ENCODE peak calls at places on chromosomes 6 and 20, in five cellular contexts. One of them, this sample, is unnamed. For H3K27me3, the result is how much of the 10 kb centered on the place peaks cover.

GRCh38 chr20:19993937-19994667 is 23.1 kb upstream of the NAA20 start:
- DNase-seq in heart right ventricle: peak
- DNase-seq in IMR-90: peak
- DNase-seq in ovary: no peak
- DNase-seq in aorta: no peak
- DNase-seq in this sample: no peak

GRCh38 chr20:48656661-48657211 is 171.1 kb downstream of the PREX1 start:
- DNase-seq in heart right ventricle: no peak
- DNase-seq in IMR-90: no peak
- DNase-seq in ovary: no peak
- DNase-seq in aorta: no peak
- DNase-seq in this sample: peak

GRCh38 chr6:43278524-43279078 is 19.5 kb upstream of the SLC22A7 start:
- DNase-seq in heart right ventricle: no peak
- DNase-seq in IMR-90: peak
- DNase-seq in ovary: no peak
- DNase-seq in aorta: no peak
- DNase-seq in this sample: no peak

GRCh38 chr6:89449182-89449581 is 16.2 kb downstream of the ANKRD6 start:
- DNase-seq in heart right ventricle: no peak
- DNase-seq in IMR-90: no peak
- DNase-seq in ovary: no peak
- DNase-seq in aorta: no peak
- DNase-seq in this sample: no peak

GRCh38 chr6:110951986-110952794 is 6.3 kb upstream of the GTF3C6 start:
- DNase-seq in heart right ventricle: no peak
- DNase-seq in IMR-90: peak
- DNase-seq in ovary: no peak
- DNase-seq in aorta: no peak
- DNase-seq in this sample: no peak

GRCh38 chr6:87139236-87139635 is 16.1 kb upstream of the ZNF292 start:
- DNase-seq in heart right ventricle: peak
- DNase-seq in IMR-90: peak
- DNase-seq in ovary: no peak
- DNase-seq in aorta: no peak
- DNase-seq in this sample: no peak

GRCh38 chr6:4323322-4323721 is 187.9 kb upstream of the ECI2 start:
- DNase-seq in heart right ventricle: no peak
- DNase-seq in IMR-90: no peak
- DNase-seq in ovary: no peak
- DNase-seq in aorta: no peak
- DNase-seq in this sample: no peak

GRCh38 chr6:155271145-155271544 is 7.3 kb downstream of the CLDN20 start:
- DNase-seq in heart right ventricle: no peak
- DNase-seq in IMR-90: no peak
- DNase-seq in ovary: no peak
- DNase-seq in aorta: no peak
- DNase-seq in this sample: no peak

GRCh38 chr20:11726021-11726420 is 191.7 kb upstream of the BTBD3 start:
- DNase-seq in heart right ventricle: no peak
- DNase-seq in IMR-90: no peak
- DNase-seq in ovary: no peak
- DNase-seq in aorta: no peak
- DNase-seq in this sample: no peak

GRCh38 chr6:18861182-18861581 is 474.0 kb downstream of the RNF144B start:
- DNase-seq in heart right ventricle: no peak
- DNase-seq in IMR-90: no peak
- DNase-seq in ovary: no peak
- DNase-seq in aorta: no peak
- DNase-seq in this sample: no peak

GRCh38 chr20:8356850-8357249 is 224.8 kb downstream of the PLCB1 start:
- DNase-seq in heart right ventricle: no peak
- DNase-seq in IMR-90: no peak
- DNase-seq in ovary: no peak
- DNase-seq in aorta: no peak
- DNase-seq in this sample: no peak

DNA sequence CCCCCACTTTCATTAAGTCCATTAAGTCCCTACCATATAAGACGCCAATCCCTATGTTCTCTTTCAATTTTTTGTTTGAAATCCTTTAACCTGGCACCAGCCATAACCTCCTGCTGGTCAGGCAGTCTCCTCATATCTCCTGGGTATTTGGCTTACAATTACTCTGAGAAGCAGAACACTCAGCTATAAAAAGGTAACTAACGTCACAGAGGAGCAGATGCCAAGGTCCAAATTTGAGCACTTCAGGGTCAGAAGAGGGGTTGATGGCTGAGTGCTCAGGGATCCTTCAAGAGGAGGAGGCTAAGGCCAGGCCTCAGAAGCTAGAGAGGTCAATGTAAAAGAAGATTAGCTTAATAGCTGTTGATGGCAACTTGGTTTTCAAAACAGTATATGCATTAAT is 22.3 kb upstream of the RCAN2 start:
- DNase-seq in heart right ventricle: peak
- DNase-seq in IMR-90: no peak
- DNase-seq in ovary: no peak
- DNase-seq in aorta: no peak
- DNase-seq in this sample: no peak
- H3K27ac ChIP-seq in heart right ventricle: peak
- H3K27ac ChIP-seq in IMR-90: no peak
- H3K27ac ChIP-seq in ovary: no peak
- H3K27ac ChIP-seq in aorta: peak
- H3K27ac ChIP-seq in this sample: peak

GRCh38 chr20:18678599-18678998 is 90.7 kb downstream of the DTD1 start:
- DNase-seq in heart right ventricle: no peak
- DNase-seq in IMR-90: no peak
- DNase-seq in ovary: no peak
- DNase-seq in aorta: no peak
- DNase-seq in this sample: no peak

GRCh38 chr20:18677126-18677525 is 89.3 kb downstream of the DTD1 start:
- DNase-seq in heart right ventricle: no peak
- DNase-seq in IMR-90: no peak
- DNase-seq in ovary: no peak
- DNase-seq in aorta: no peak
- DNase-seq in this sample: no peak

GRCh38 chr20:18679020-18679419 is 91.2 kb downstream of the DTD1 start:
- DNase-seq in heart right ventricle: no peak
- DNase-seq in IMR-90: peak
- DNase-seq in ovary: no peak
- DNase-seq in aorta: no peak
- DNase-seq in this sample: no peak

GRCh38 chr20:18672826-18673225 is 85.0 kb downstream of the DTD1 start:
- DNase-seq in heart right ventricle: no peak
- DNase-seq in IMR-90: no peak
- DNase-seq in ovary: no peak
- DNase-seq in aorta: no peak
- DNase-seq in this sample: no peak

GRCh38 chr20:18676366-18676765 is 88.5 kb downstream of the DTD1 start:
- DNase-seq in heart right ventricle: no peak
- DNase-seq in IMR-90: no peak
- DNase-seq in ovary: no peak
- DNase-seq in aorta: no peak
- DNase-seq in this sample: no peak
- H3K27me3 ChIP-seq in heart right ventricle: under half
- H3K27me3 ChIP-seq in IMR-90: under half
- H3K27me3 ChIP-seq in ovary: under half
- H3K27me3 ChIP-seq in aorta: under half
- H3K27me3 ChIP-seq in this sample: under half

GRCh38 chr6:51218181-51218580 is 399.5 kb downstream of the TFAP2B start:
- DNase-seq in heart right ventricle: no peak
- DNase-seq in IMR-90: no peak
- DNase-seq in ovary: no peak
- DNase-seq in aorta: no peak
- DNase-seq in this sample: no peak

GRCh38 chr6:51214442-51214841 is 395.8 kb downstream of the TFAP2B start:
- DNase-seq in heart right ventricle: no peak
- DNase-seq in IMR-90: no peak
- DNase-seq in ovary: no peak
- DNase-seq in aorta: no peak
- DNase-seq in this sample: no peak

GRCh38 chr6:51209651-51210050 is 391.0 kb downstream of the TFAP2B start:
- DNase-seq in heart right ventricle: no peak
- DNase-seq in IMR-90: no peak
- DNase-seq in ovary: no peak
- DNase-seq in aorta: no peak
- DNase-seq in this sample: no peak

GRCh38 chr6:51213806-51214205 is 395.1 kb downstream of the TFAP2B start:
- DNase-seq in heart right ventricle: no peak
- DNase-seq in IMR-90: no peak
- DNase-seq in ovary: no peak
- DNase-seq in aorta: no peak
- DNase-seq in this sample: no peak
- H3K4me3 ChIP-seq in heart right ventricle: peak
- H3K4me3 ChIP-seq in IMR-90: no peak
- H3K4me3 ChIP-seq in ovary: no peak
- H3K4me3 ChIP-seq in aorta: no peak
- H3K4me3 ChIP-seq in this sample: peak

GRCh38 chr6:148526145-148526544 is 183.5 kb downstream of the SASH1 start:
- DNase-seq in heart right ventricle: no peak
- DNase-seq in IMR-90: no peak
- DNase-seq in ovary: no peak
- DNase-seq in aorta: peak
- DNase-seq in this sample: no peak
- H3K27ac ChIP-seq in heart right ventricle: no peak
- H3K27ac ChIP-seq in IMR-90: peak
- H3K27ac ChIP-seq in ovary: no peak
- H3K27ac ChIP-seq in aorta: no peak
- H3K27ac ChIP-seq in this sample: peak

GRCh38 chr20:50026746-50027575 is 44.2 kb downstream of the SNAI1 start:
- DNase-seq in heart right ventricle: no peak
- DNase-seq in IMR-90: peak
- DNase-seq in ovary: no peak
- DNase-seq in aorta: no peak
- DNase-seq in this sample: no peak
- H3K27me3 ChIP-seq in heart right ventricle: under half
- H3K27me3 ChIP-seq in IMR-90: under half
- H3K27me3 ChIP-seq in ovary: under half
- H3K27me3 ChIP-seq in aorta: under half
- H3K27me3 ChIP-seq in this sample: under half

GRCh38 chr6:12081776-12082175 is 69.7 kb downstream of the HIVEP1 start:
- DNase-seq in heart right ventricle: no peak
- DNase-seq in IMR-90: no peak
- DNase-seq in ovary: no peak
- DNase-seq in aorta: no peak
- DNase-seq in this sample: no peak

GRCh38 chr6:12082368-12082767 is 70.3 kb downstream of the HIVEP1 start:
- DNase-seq in heart right ventricle: no peak
- DNase-seq in IMR-90: no peak
- DNase-seq in ovary: no peak
- DNase-seq in aorta: no peak
- DNase-seq in this sample: no peak

GRCh38 chr6:12084681-12085080 is 72.6 kb downstream of the HIVEP1 start:
- DNase-seq in heart right ventricle: no peak
- DNase-seq in IMR-90: no peak
- DNase-seq in ovary: no peak
- DNase-seq in aorta: no peak
- DNase-seq in this sample: no peak

GRCh38 chr6:12078014-12078413 is 65.9 kb downstream of the HIVEP1 start:
- DNase-seq in heart right ventricle: no peak
- DNase-seq in IMR-90: no peak
- DNase-seq in ovary: no peak
- DNase-seq in aorta: no peak
- DNase-seq in this sample: no peak

DNA sequence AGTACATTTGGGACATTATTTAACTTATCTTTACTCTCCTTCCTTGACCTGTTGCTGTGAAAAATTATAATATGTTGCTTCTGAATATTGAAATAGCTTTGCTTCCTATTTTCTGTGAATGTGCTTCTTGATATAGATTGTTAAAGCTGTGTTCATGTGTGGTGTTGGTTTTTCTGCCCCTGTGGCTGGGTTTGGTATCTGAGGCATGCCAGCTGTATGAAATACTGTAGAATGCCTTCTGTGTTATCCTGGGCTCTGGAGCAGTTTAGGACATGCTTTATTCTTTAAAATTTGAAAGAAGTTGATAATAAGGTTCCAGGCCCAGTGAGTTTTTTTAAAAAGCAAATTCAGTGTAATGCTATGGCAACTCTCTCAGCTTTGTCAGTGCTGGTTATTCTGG is 71.7 kb downstream of the HIVEP1 start:
- DNase-seq in heart right ventricle: no peak
- DNase-seq in IMR-90: no peak
- DNase-seq in ovary: no peak
- DNase-seq in aorta: no peak
- DNase-seq in this sample: no peak
- H3K4me3 ChIP-seq in heart right ventricle: no peak
- H3K4me3 ChIP-seq in IMR-90: no peak
- H3K4me3 ChIP-seq in ovary: no peak
- H3K4me3 ChIP-seq in aorta: no peak
- H3K4me3 ChIP-seq in this sample: no peak

GRCh38 chr20:51400051-51400926 is 142.2 kb downstream of the NFATC2 start:
- DNase-seq in heart right ventricle: no peak
- DNase-seq in IMR-90: no peak
- DNase-seq in ovary: no peak
- DNase-seq in aorta: no peak
- DNase-seq in this sample: no peak
- H3K27ac ChIP-seq in heart right ventricle: no peak
- H3K27ac ChIP-seq in IMR-90: no peak
- H3K27ac ChIP-seq in ovary: no peak
- H3K27ac ChIP-seq in aorta: no peak
- H3K27ac ChIP-seq in this sample: no peak

GRCh38 chr6:125749864-125750691 is 646 bp downstream of the HEY2 start:
- DNase-seq in heart right ventricle: peak
- DNase-seq in IMR-90: no peak
- DNase-seq in ovary: no peak
- DNase-seq in aorta: peak
- DNase-seq in this sample: no peak
- H3K27me3 ChIP-seq in heart right ventricle: under half
- H3K27me3 ChIP-seq in IMR-90: half or more
- H3K27me3 ChIP-seq in ovary: under half
- H3K27me3 ChIP-seq in aorta: under half
- H3K27me3 ChIP-seq in this sample: under half

DNA sequence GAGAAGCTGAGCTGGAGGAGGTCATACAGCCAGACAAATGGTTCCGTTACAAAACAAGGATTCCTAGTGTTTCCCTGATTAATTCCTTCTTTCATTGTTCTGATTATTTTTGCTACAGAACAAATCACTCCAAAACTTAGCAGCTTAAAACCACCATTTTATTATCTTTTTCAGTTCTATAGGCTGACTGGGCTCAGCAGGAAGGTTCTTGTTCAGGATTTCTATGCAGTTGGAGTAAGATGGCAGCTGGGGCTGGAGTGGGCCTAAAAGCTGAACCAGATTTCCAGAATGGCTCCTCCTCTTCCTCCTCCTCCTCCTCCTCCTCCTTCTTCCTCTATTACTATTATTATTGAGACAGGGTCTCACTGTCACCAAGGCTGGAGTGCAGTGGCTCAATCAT is 112.2 kb upstream of the SHLD1 start:
- DNase-seq in heart right ventricle: no peak
- DNase-seq in IMR-90: no peak
- DNase-seq in ovary: no peak
- DNase-seq in aorta: no peak
- DNase-seq in this sample: no peak
- H3K4me3 ChIP-seq in heart right ventricle: no peak
- H3K4me3 ChIP-seq in IMR-90: no peak
- H3K4me3 ChIP-seq in ovary: no peak
- H3K4me3 ChIP-seq in aorta: no peak
- H3K4me3 ChIP-seq in this sample: no peak

GRCh38 chr6:159557046-159557445 is 136.0 kb downstream of the SOD2 start:
- DNase-seq in heart right ventricle: no peak
- DNase-seq in IMR-90: no peak
- DNase-seq in ovary: no peak
- DNase-seq in aorta: no peak
- DNase-seq in this sample: no peak
- H3K27ac ChIP-seq in heart right ventricle: no peak
- H3K27ac ChIP-seq in IMR-90: no peak
- H3K27ac ChIP-seq in ovary: no peak
- H3K27ac ChIP-seq in aorta: no peak
- H3K27ac ChIP-seq in this sample: no peak